ENCODE peak calls at places on chromosomes 4 and X, in six cellular contexts. N is globus pallidus, R is cardiac fibroblast, E is PC-3, T is iris pigment epithelial cell, D is AG09309. Y is an unnamed sample.

GRCh38 chr4:16294455-16294854 is 68.2 kb upstream of the TAPT1 start:
- DNase-seq in D (no peak), E (no peak), T (peak; percentile 48), R (no peak), N (no peak), Y (no peak)

GRCh38 chr4:149911995-149912394 is 96.4 kb upstream of the IQCM start:
- DNase-seq in E (no peak), T (no peak), D (no peak), N (no peak), R (no peak), Y (peak; percentile 72)

GRCh38 chr4:90084967-90085295 is 42.3 kb upstream of the CCSER1 start:
- DNase-seq in N (no peak), E (no peak), T (no peak), D (no peak), R (no peak), Y (no peak)

GRCh38 chr4:122483481-122483880 is 27.0 kb upstream of the IL2 start:
- DNase-seq in D (no peak), T (no peak), N (no peak), E (no peak), R (no peak), Y (no peak)

GRCh38 chrX:74521961-74522833 is 92.2 kb downstream of the RLIM start:
- DNase-seq in R (peak; percentile 83), D (no peak), N (no peak), E (no peak), T (no peak), Y (no peak)

GRCh38 chr4:152273343-152273742 is 262.5 kb downstream of the FBXW7 start:
- DNase-seq in E (peak; percentile 60), T (no peak), N (no peak), R (no peak), D (no peak), Y (no peak)

GRCh38 chrX:17052210-17052609 is 105.8 kb downstream of the REPS2 start:
- DNase-seq in N (no peak), R (no peak), E (no peak), T (no peak), D (no peak), Y (no peak)

GRCh38 chr4:2363056-2363719 is 55.3 kb downstream of the ZFYVE28 start:
- DNase-seq in T (no peak), E (no peak), R (no peak), D (no peak), N (no peak), Y (no peak)

GRCh38 chr4:929970-930625 is 2.0 kb downstream of the GAK start:
- DNase-seq in E (peak; percentile 34), R (no peak), D (no peak), N (no peak), T (peak; percentile 59), Y (no peak)

GRCh38 chr4:3335982-3336381 is 43.2 kb downstream of the RGS12 start:
- DNase-seq in D (no peak), R (no peak), T (no peak), E (no peak), N (no peak), Y (no peak)

GRCh38 chr4:627347-627746 is 2.0 kb downstream of the PDE6B start:
- DNase-seq in T (no peak), N (no peak), D (no peak), R (no peak), E (no peak), Y (no peak)

Y was measured in endothelial cell of umbilical vein.